ENCODE peak calls at places on chromosomes 6 and 20, in four cellular contexts. One of them, this sample, is unnamed.
A peak's percentile ranks its signal among the peaks of the same experiment; 100 is the strongest.

GRCh38 chr6:41601248-41601549 is 37.1 kb upstream of the MDFI start:
- DNase-seq in activated CD4-positive, alpha-beta memory T cell treated with anti-CD3 and anti-CD28 coated beads, Interleukin-2, amount 10 ng/mL, durations not matched to agents 7 days and 5 days: no peak
- DNase-seq in mesothelial cell of epicardium: no peak
- DNase-seq in bronchial epithelial cell: no peak
- DNase-seq in this sample: no peak

GRCh38 chr6:109336221-109336955 is 45.9 kb downstream of the CD164 start:
- DNase-seq in bronchial epithelial cell: peak; percentile 90
- DNase-seq in mesothelial cell of epicardium: no peak
- DNase-seq in activated CD4-positive, alpha-beta memory T cell treated with anti-CD3 and anti-CD28 coated beads, Interleukin-2, amount 10 ng/mL, durations not matched to agents 7 days and 5 days: no peak
- DNase-seq in this sample: no peak

GRCh38 chr20:59434950-59435349 is 134.5 kb downstream of the EDN3 start:
- DNase-seq in mesothelial cell of epicardium: no peak
- DNase-seq in bronchial epithelial cell: peak; percentile 50
- DNase-seq in activated CD4-positive, alpha-beta memory T cell treated with anti-CD3 and anti-CD28 coated beads, Interleukin-2, amount 10 ng/mL, durations not matched to agents 7 days and 5 days: no peak
- DNase-seq in this sample: no peak

GRCh38 chr20:51447097-51447764 is 95.3 kb downstream of the NFATC2 start:
- DNase-seq in mesothelial cell of epicardium: no peak
- DNase-seq in bronchial epithelial cell: peak; percentile 82
- DNase-seq in activated CD4-positive, alpha-beta memory T cell treated with anti-CD3 and anti-CD28 coated beads, Interleukin-2, amount 10 ng/mL, durations not matched to agents 7 days and 5 days: no peak
- DNase-seq in this sample: no peak

GRCh38 chr6:93105017-93105416 is 314.3 kb downstream of the EPHA7 start:
- DNase-seq in activated CD4-positive, alpha-beta memory T cell treated with anti-CD3 and anti-CD28 coated beads, Interleukin-2, amount 10 ng/mL, durations not matched to agents 7 days and 5 days: no peak
- DNase-seq in mesothelial cell of epicardium: no peak
- DNase-seq in bronchial epithelial cell: peak; percentile 5
- DNase-seq in this sample: no peak

GRCh38 chr6:43076093-43076927 is at the start of gene PTK7:
- DNase-seq in activated CD4-positive, alpha-beta memory T cell treated with anti-CD3 and anti-CD28 coated beads, Interleukin-2, amount 10 ng/mL, durations not matched to agents 7 days and 5 days: no peak
- DNase-seq in mesothelial cell of epicardium: peak; percentile 89
- DNase-seq in bronchial epithelial cell: no peak
- DNase-seq in this sample: peak; percentile 94

GRCh38 chr20:1660263-1660662 is 2.7 kb upstream of the SIRPG start:
- DNase-seq in activated CD4-positive, alpha-beta memory T cell treated with anti-CD3 and anti-CD28 coated beads, Interleukin-2, amount 10 ng/mL, durations not matched to agents 7 days and 5 days: no peak
- DNase-seq in mesothelial cell of epicardium: no peak
- DNase-seq in bronchial epithelial cell: peak; percentile 20
- DNase-seq in this sample: no peak

GRCh38 chr20:46991850-46992639 is 97.4 kb downstream of the EYA2 start:
- DNase-seq in bronchial epithelial cell: no peak
- DNase-seq in activated CD4-positive, alpha-beta memory T cell treated with anti-CD3 and anti-CD28 coated beads, Interleukin-2, amount 10 ng/mL, durations not matched to agents 7 days and 5 days: no peak
- DNase-seq in mesothelial cell of epicardium: no peak
- DNase-seq in this sample: no peak

GRCh38 chr6:135592276-135592675 is 94.7 kb upstream of the AHI1 start:
- DNase-seq in activated CD4-positive, alpha-beta memory T cell treated with anti-CD3 and anti-CD28 coated beads, Interleukin-2, amount 10 ng/mL, durations not matched to agents 7 days and 5 days: no peak
- DNase-seq in mesothelial cell of epicardium: no peak
- DNase-seq in bronchial epithelial cell: no peak
- DNase-seq in this sample: no peak

GRCh38 chr6:63804381-63804956 is 168.9 kb downstream of the PHF3 start:
- DNase-seq in bronchial epithelial cell: peak; percentile 98
- DNase-seq in mesothelial cell of epicardium: no peak
- DNase-seq in activated CD4-positive, alpha-beta memory T cell treated with anti-CD3 and anti-CD28 coated beads, Interleukin-2, amount 10 ng/mL, durations not matched to agents 7 days and 5 days: no peak
- DNase-seq in this sample: peak; percentile 63

GRCh38 chr6:125759184-125759902 is 9.9 kb downstream of the HEY2 start:
- DNase-seq in bronchial epithelial cell: no peak
- DNase-seq in mesothelial cell of epicardium: no peak
- DNase-seq in activated CD4-positive, alpha-beta memory T cell treated with anti-CD3 and anti-CD28 coated beads, Interleukin-2, amount 10 ng/mL, durations not matched to agents 7 days and 5 days: no peak
- DNase-seq in this sample: no peak

GRCh38 chr20:50359607-50360217 is 150.5 kb upstream of the PTPN1 start:
- DNase-seq in activated CD4-positive, alpha-beta memory T cell treated with anti-CD3 and anti-CD28 coated beads, Interleukin-2, amount 10 ng/mL, durations not matched to agents 7 days and 5 days: no peak
- DNase-seq in bronchial epithelial cell: no peak
- DNase-seq in mesothelial cell of epicardium: no peak
- DNase-seq in this sample: no peak

GRCh38 chr20:35947907-35948306 is 6.4 kb downstream of the SCAND1 start:
- DNase-seq in mesothelial cell of epicardium: no peak
- DNase-seq in activated CD4-positive, alpha-beta memory T cell treated with anti-CD3 and anti-CD28 coated beads, Interleukin-2, amount 10 ng/mL, durations not matched to agents 7 days and 5 days: no peak
- DNase-seq in bronchial epithelial cell: no peak
- DNase-seq in this sample: no peak

GRCh38 chr6:135941275-135941674 is 89.8 kb downstream of the PDE7B start:
- DNase-seq in mesothelial cell of epicardium: no peak
- DNase-seq in bronchial epithelial cell: no peak
- DNase-seq in activated CD4-positive, alpha-beta memory T cell treated with anti-CD3 and anti-CD28 coated beads, Interleukin-2, amount 10 ng/mL, durations not matched to agents 7 days and 5 days: no peak
- DNase-seq in this sample: no peak

GRCh38 chr20:18314786-18315406 is 26.6 kb downstream of the ZNF133 start:
- DNase-seq in activated CD4-positive, alpha-beta memory T cell treated with anti-CD3 and anti-CD28 coated beads, Interleukin-2, amount 10 ng/mL, durations not matched to agents 7 days and 5 days: no peak
- DNase-seq in mesothelial cell of epicardium: no peak
- DNase-seq in bronchial epithelial cell: peak; percentile 100
- DNase-seq in this sample: no peak

GRCh38 chr20:51373713-51374481 is 168.6 kb downstream of the NFATC2 start:
- DNase-seq in mesothelial cell of epicardium: no peak
- DNase-seq in activated CD4-positive, alpha-beta memory T cell treated with anti-CD3 and anti-CD28 coated beads, Interleukin-2, amount 10 ng/mL, durations not matched to agents 7 days and 5 days: no peak
- DNase-seq in bronchial epithelial cell: no peak
- DNase-seq in this sample: peak; percentile 32

GRCh38 chr6:31513456-31514165 is 15.2 kb upstream of the MCCD1 start:
- DNase-seq in mesothelial cell of epicardium: no peak
- DNase-seq in bronchial epithelial cell: no peak
- DNase-seq in activated CD4-positive, alpha-beta memory T cell treated with anti-CD3 and anti-CD28 coated beads, Interleukin-2, amount 10 ng/mL, durations not matched to agents 7 days and 5 days: no peak
- DNase-seq in this sample: no peak

GRCh38 chr6:169501777-169502313 is 200.0 kb downstream of the WDR27 start:
- DNase-seq in activated CD4-positive, alpha-beta memory T cell treated with anti-CD3 and anti-CD28 coated beads, Interleukin-2, amount 10 ng/mL, durations not matched to agents 7 days and 5 days: no peak
- DNase-seq in mesothelial cell of epicardium: no peak
- DNase-seq in bronchial epithelial cell: no peak
- DNase-seq in this sample: no peak

GRCh38 chr20:15316556-15316955 is 979.1 kb upstream of the FLRT3 start:
- DNase-seq in bronchial epithelial cell: no peak
- DNase-seq in activated CD4-positive, alpha-beta memory T cell treated with anti-CD3 and anti-CD28 coated beads, Interleukin-2, amount 10 ng/mL, durations not matched to agents 7 days and 5 days: no peak
- DNase-seq in mesothelial cell of epicardium: no peak
- DNase-seq in this sample: no peak

GRCh38 chr6:154112181-154112809 is 73.3 kb downstream of the OPRM1 start:
- DNase-seq in mesothelial cell of epicardium: no peak
- DNase-seq in bronchial epithelial cell: peak; percentile 98
- DNase-seq in activated CD4-positive, alpha-beta memory T cell treated with anti-CD3 and anti-CD28 coated beads, Interleukin-2, amount 10 ng/mL, durations not matched to agents 7 days and 5 days: no peak
- DNase-seq in this sample: no peak

GRCh38 chr6:125839471-125839870 is 48.7 kb downstream of the NCOA7 start:
- DNase-seq in bronchial epithelial cell: no peak
- DNase-seq in activated CD4-positive, alpha-beta memory T cell treated with anti-CD3 and anti-CD28 coated beads, Interleukin-2, amount 10 ng/mL, durations not matched to agents 7 days and 5 days: no peak
- DNase-seq in mesothelial cell of epicardium: no peak
- DNase-seq in this sample: no peak

GRCh38 chr20:24768226-24768625 is 180.8 kb upstream of the CST7 start:
- DNase-seq in mesothelial cell of epicardium: no peak
- DNase-seq in activated CD4-positive, alpha-beta memory T cell treated with anti-CD3 and anti-CD28 coated beads, Interleukin-2, amount 10 ng/mL, durations not matched to agents 7 days and 5 days: no peak
- DNase-seq in bronchial epithelial cell: no peak
- DNase-seq in this sample: no peak

GRCh38 chr6:105780146-105780860 is 305.8 kb upstream of the PRDM1 start:
- DNase-seq in bronchial epithelial cell: peak; percentile 61
- DNase-seq in mesothelial cell of epicardium: no peak
- DNase-seq in activated CD4-positive, alpha-beta memory T cell treated with anti-CD3 and anti-CD28 coated beads, Interleukin-2, amount 10 ng/mL, durations not matched to agents 7 days and 5 days: no peak
- DNase-seq in this sample: no peak

GRCh38 chr6:2141644-2142290 is 103.6 kb downstream of the GMDS start:
- DNase-seq in activated CD4-positive, alpha-beta memory T cell treated with anti-CD3 and anti-CD28 coated beads, Interleukin-2, amount 10 ng/mL, durations not matched to agents 7 days and 5 days: no peak
- DNase-seq in bronchial epithelial cell: no peak
- DNase-seq in mesothelial cell of epicardium: no peak
- DNase-seq in this sample: no peak

GRCh38 chr6:13765570-13765969 is 48.8 kb downstream of the MCUR1 start:
- DNase-seq in mesothelial cell of epicardium: no peak
- DNase-seq in bronchial epithelial cell: peak; percentile 46
- DNase-seq in activated CD4-positive, alpha-beta memory T cell treated with anti-CD3 and anti-CD28 coated beads, Interleukin-2, amount 10 ng/mL, durations not matched to agents 7 days and 5 days: no peak
- DNase-seq in this sample: peak; percentile 79

GRCh38 chr6:116812051-116812650 is 16.7 kb downstream of the GPRC6A start:
- DNase-seq in activated CD4-positive, alpha-beta memory T cell treated with anti-CD3 and anti-CD28 coated beads, Interleukin-2, amount 10 ng/mL, durations not matched to agents 7 days and 5 days: no peak
- DNase-seq in mesothelial cell of epicardium: no peak
- DNase-seq in bronchial epithelial cell: no peak
- DNase-seq in this sample: no peak

This sample was measured in NCI-H82.